ENCODE peak calls at places on chromosomes 3 and 15, in four cellular contexts. S is sigmoid colon, G is upper lobe of left lung, H is GM12878. X is an unnamed sample.

GRCh38 chr3:42653560-42654330 is at the start of gene ZBTB47:
- DNase-seq in S (peak), G (peak), H (no peak), X (peak)

GRCh38 chr3:196048922-196049566 is 32.8 kb downstream of the TFRC start:
- DNase-seq in S (no peak), G (no peak), H (no peak), X (no peak)

GRCh38 chr15:61835476-61836106 is 224.7 kb downstream of the VPS13C start:
- DNase-seq in S (peak), G (no peak), H (no peak), X (peak)

GRCh38 chr3:138726966-138727365 is 107.8 kb downstream of the PIK3CB start:
- DNase-seq in S (no peak), G (no peak), H (no peak), X (no peak)

GRCh38 chr3:171380711-171381435 is 79.3 kb downstream of the TNIK start:
- DNase-seq in S (no peak), G (no peak), H (no peak), X (no peak)

GRCh38 chr3:194877311-194878119 is 191.8 kb downstream of the FAM43A start:
- DNase-seq in S (no peak), G (no peak), H (no peak), X (no peak)

GRCh38 chr15:84552896-84553295 is 47.9 kb upstream of the ZSCAN2 start:
- DNase-seq in S (no peak), G (no peak), H (no peak), X (no peak)

GRCh38 chr3:171640520-171641412 is 169.5 kb downstream of the PLD1 start:
- DNase-seq in S (no peak), G (no peak), H (no peak), X (no peak)

GRCh38 chr3:23041918-23042696 is 161.0 kb upstream of the UBE2E2 start:
- DNase-seq in S (no peak), G (no peak), H (no peak), X (peak)

GRCh38 chr15:74957301-74958035 is 896 bp upstream of the RPP25 start:
- DNase-seq in S (peak), G (peak), H (no peak), X (no peak)

GRCh38 chr3:94092080-94092479 is 29.2 kb downstream of the NSUN3 start:
- DNase-seq in S (no peak), G (no peak), H (no peak), X (no peak)

GRCh38 chr15:73865904-73866303 is 7.5 kb upstream of the TBC1D21 start:
- DNase-seq in S (no peak), G (no peak), H (no peak), X (no peak)

GRCh38 chr3:171358171-171358890 is 101.9 kb downstream of the TNIK start:
- DNase-seq in S (no peak), G (no peak), H (no peak), X (no peak)

DNA sequence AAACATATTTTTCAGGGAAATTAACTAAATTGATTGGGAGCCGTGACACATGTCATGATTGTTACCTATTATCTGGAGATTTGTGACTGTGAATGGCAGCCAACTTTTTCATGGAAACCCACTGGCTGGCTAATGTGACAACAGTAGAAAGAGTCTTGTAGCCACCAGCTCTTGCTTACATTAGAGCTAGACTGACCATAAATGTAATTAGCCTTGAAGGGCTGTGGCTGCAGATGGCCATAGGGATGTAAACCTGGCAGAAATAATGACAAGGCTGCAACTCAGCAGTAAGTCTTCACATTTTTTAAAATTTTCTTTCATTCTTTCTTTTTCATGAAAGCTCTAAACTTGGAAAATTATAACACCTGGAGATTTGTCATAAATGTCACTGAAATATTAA is 168.2 kb upstream of the ROBO2 start:
- DNase-seq in S (no peak), G (no peak), H (no peak), X (no peak)
- TF ChIP-seq EP300 in S (no peak), G (no peak), H (no peak), X (no peak)

DNA sequence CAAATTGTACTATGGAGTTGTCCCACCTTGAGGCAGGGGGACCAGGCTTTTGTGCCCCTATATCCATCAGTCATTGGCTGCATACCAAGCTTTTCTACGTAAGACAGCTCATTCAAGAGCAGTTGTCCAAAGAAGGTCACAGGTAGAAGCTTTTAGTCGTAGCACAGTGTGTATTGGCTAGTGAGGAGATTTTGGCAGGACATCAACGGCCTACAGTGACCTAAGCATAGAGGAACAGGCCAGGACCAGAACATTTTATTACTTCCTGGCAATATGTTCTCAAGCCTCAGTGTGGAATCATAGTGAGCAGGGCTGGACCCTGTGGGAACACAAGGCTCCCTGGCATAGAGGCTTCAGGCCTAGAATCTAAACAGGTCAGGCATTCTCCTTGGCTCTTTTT is 105.4 kb upstream of the ANKRD28 start:
- DNase-seq in S (peak), G (no peak), H (no peak), X (peak)
- TF ChIP-seq POLR2A in S (no peak), G (no peak), H (no peak), X (no peak)

DNA sequence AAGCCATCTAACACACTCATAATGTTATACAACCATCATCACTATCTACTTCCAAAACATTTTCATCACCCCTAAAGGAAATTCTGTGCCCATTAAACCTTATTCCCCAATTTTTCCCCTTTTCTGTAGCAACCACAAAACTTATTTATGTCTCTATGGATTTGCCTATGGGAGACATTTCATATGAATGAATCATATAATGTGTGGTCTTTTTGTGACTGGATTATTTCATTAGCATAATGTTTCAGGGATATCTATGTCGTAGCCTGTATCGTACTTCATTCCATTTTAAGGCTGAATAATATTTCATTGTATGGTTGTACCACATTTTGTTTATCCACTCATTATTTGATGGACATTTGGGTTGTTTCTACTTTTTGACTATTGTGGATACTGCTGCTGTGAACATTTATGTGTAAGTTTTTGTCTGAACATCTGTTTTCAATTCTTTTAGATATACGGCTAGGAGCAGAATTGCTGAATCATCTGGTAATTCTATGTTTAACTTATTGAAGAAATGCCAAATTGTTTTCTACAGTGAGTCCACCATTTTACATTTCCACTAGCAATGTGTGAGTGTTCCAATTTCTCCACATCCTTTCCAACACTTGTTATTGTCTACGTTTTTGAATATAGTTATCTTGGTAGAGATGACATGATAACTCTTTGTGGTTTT is 134.3 kb upstream of the DAZL start:
- DNase-seq in S (no peak), G (no peak), H (no peak), X (no peak)
- TF ChIP-seq EP300 in S (no peak), G (no peak), H (no peak), X (no peak)

GRCh38 chr3:115186351-115187148 is 39.5 kb upstream of the ZBTB20 start:
- DNase-seq in S (no peak), G (no peak), H (peak), X (no peak)
- TF ChIP-seq POLR2A in S (no peak), G (no peak), H (no peak), X (no peak)